ENCODE peak calls at places on chromosome 9, in nine cellular contexts. I is breast epithelium, E is ovary, M is stomach, K is tibial nerve, U is A549, S is GM12878, H is GM12891, Z is testis. N is an unnamed sample.

GRCh38 chr9:22308177-22308576 is 138.4 kb upstream of the DMRTA1 start:
- DNase-seq in I (no peak), E (no peak), M (no peak), K (no peak), U (peak; percentile 42), S (no peak), H (no peak), Z (no peak), N (no peak)

GRCh38 chr9:126219717-126220116 is 106.9 kb upstream of the MVB12B start:
- DNase-seq in I (no peak), E (no peak), M (no peak), K (no peak), U (no peak), S (no peak), H (no peak), Z (no peak), N (no peak)

GRCh38 chr9:84343111-84343521 is 2.6 kb upstream of the SLC28A3 start:
- DNase-seq in I (no peak), E (no peak), M (no peak), K (no peak), U (no peak), S (no peak), H (no peak), Z (no peak), N (peak; percentile 35)

GRCh38 chr9:4538621-4539020 is 48.4 kb downstream of the SLC1A1 start:
- DNase-seq in I (no peak), E (no peak), M (no peak), K (no peak), U (no peak), S (no peak), H (no peak), Z (no peak), N (no peak)

GRCh38 chr9:73745598-73745997 is 593.9 kb downstream of the ANXA1 start:
- DNase-seq in I (no peak), E (no peak), M (no peak), K (no peak), U (no peak), S (no peak), H (no peak), Z (no peak), N (no peak)

GRCh38 chr9:75148551-75148950 is 60.2 kb downstream of the OSTF1 start:
- DNase-seq in I (no peak), E (peak; percentile 12), M (no peak), K (no peak), U (no peak), S (no peak), H (no peak), Z (no peak), N (peak; percentile 9)

GRCh38 chr9:21994996-21995651 is 533 bp downstream of the CDKN2B-AS1 start:
- DNase-seq in I (no peak), E (peak; percentile 26), M (peak; percentile 69), K (no peak), U (no peak), S (peak; percentile 55), H (peak; percentile 78), Z (peak; percentile 76), N (no peak)

GRCh38 chr9:3948826-3949578 is 350.9 kb downstream of the GLIS3 start:
- DNase-seq in I (no peak), E (no peak), M (no peak), K (no peak), U (no peak), S (no peak), H (no peak), Z (no peak), N (peak; percentile 8)

GRCh38 chr9:131306397-131306997 is 17.0 kb downstream of the PLPP7 start:
- DNase-seq in I (no peak), E (no peak), M (no peak), K (no peak), U (no peak), S (no peak), H (no peak), Z (no peak), N (no peak)

GRCh38 chr9:127572961-127573727 is 38.9 kb upstream of the STXBP1 start:
- DNase-seq in I (no peak), E (no peak), M (no peak), K (no peak), U (peak; percentile 64), S (no peak), H (no peak), Z (no peak), N (no peak)

GRCh38 chr9:12698293-12698692 is 5.1 kb downstream of the TYRP1 start:
- DNase-seq in I (no peak), E (no peak), M (no peak), K (no peak), U (no peak), S (no peak), H (no peak), Z (no peak), N (no peak)

GRCh38 chr9:99947395-99947794 is 40.9 kb downstream of the STX17 start:
- DNase-seq in I (no peak), E (no peak), M (no peak), K (no peak), U (peak; percentile 7), S (no peak), H (no peak), Z (no peak), N (no peak)

GRCh38 chr9:126513159-126514036 is 100.3 kb upstream of the LMX1B start:
- DNase-seq in I (no peak), E (no peak), M (no peak), K (no peak), U (no peak), S (no peak), H (no peak), Z (no peak), N (no peak)

GRCh38 chr9:110578896-110579752 is at the start of gene SVEP1:
- DNase-seq in I (no peak), E (no peak), M (no peak), K (peak; percentile 31), U (peak; percentile 46), S (no peak), H (peak; percentile 7), Z (peak; percentile 57), N (no peak)
- TF ChIP-seq POLR2A in I (no peak), E (no peak), M (no peak), K (no peak), U (no peak), S (no peak), H (no peak), Z (no peak), N (no peak)

DNA sequence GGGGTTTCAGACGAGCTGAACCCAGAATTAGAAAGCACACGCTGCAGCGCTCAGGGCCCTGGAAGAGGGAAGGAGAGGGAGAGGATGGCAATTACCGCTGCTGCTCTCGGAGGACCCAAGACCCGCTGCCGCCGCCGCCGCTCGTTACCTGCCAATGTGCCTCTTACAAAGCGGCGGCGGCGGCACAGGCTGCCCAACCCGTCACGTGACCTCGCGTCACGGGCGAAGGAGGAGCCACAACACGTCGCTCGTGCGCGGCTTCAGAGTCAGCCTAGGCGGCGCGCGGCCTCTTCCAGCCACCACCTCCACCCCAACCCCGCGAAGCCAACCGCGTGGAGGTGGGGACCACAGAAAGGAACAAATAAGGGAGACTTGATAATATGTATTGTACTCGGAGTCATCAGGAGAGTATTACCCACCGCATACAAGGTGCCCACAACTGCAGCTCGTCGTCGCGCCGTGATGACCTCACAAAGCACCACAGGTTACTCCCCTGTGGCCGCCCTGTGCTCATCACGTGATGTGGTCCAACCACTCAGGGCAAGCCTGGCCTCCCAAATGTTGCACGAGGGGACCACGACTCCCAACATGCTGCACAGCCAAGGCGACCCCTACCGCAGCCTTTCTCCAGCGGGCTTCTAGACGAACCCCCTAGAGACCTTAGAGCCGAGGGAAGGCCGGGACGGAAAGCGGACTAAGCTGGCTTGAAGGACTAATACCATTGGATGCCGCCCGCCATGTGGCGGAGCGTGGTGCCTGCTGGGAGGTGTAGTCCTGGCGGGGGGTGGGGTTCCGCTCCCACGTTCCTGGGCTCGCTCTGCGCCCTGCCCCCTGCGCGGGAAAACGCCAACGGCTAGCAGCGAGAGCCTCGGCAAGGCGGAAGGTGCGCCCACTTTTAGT is at the start of gene UBAP2:
- DNase-seq in I (peak; percentile 98), E (peak; percentile 99), M (peak; percentile 99), K (peak; percentile 97), U (peak; percentile 99), S (peak; percentile 95), H (peak; percentile 81), Z (peak; percentile 99), N (peak; percentile 74)
- TF ChIP-seq POLR2A in I (peak; percentile 76), E (peak; percentile 62), M (no peak), K (peak; percentile 65), U (peak; percentile 86), S (peak; percentile 95), H (peak; percentile 91), Z (peak; percentile 61), N (peak; percentile 71)

DNA sequence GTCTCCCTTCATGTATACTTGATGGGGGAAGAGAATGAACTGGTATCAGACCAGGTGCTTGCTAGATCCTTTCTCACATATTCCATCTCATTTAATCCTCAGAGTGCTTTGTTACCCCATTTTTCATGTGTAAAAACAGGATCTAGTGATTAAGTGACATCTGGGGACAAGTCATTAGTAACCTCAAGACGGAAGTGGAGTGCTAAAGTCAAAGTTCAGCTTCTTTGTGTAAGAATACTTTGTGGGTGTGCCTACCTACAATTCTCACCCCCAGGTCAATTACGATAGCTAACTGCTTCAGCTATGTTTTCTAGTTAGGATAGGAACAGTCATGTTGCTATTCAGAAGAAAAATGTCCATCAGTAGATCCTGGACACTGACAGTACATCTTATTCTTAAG is 3.1 kb upstream of the FAM120AOS start:
- DNase-seq in I (no peak), E (no peak), M (no peak), K (no peak), U (no peak), S (no peak), H (no peak), Z (no peak), N (no peak)
- TF ChIP-seq POLR2A in I (no peak), E (no peak), M (no peak), K (no peak), U (no peak), S (no peak), H (no peak), Z (no peak), N (no peak)

GRCh38 chr9:91211919-91212318 is 149.8 kb downstream of the AUH start:
- DNase-seq in I (no peak), E (no peak), M (peak; percentile 44), K (no peak), U (no peak), S (no peak), H (no peak), Z (no peak), N (no peak)
- TF ChIP-seq POLR2A in I (no peak), E (no peak), M (no peak), K (no peak), U (no peak), S (no peak), H (no peak), Z (no peak), N (no peak)